ENCODE peak calls at places on chromosomes 12 and 14, in nine cellular contexts. A is NCI-H82; Z is NAMALWA; H is CD4-positive, alpha-beta T cell; E is activated gamma-delta T cell treated with anti-CD3 and anti-CD28 coated beads, Interleukin-2, amount 50 U/mL, for 16 hours; D is D341Med; W is AG08395; N is globus pallidus; U is left cardiac atrium. R is an unnamed sample.

GRCh38 chr12:12909995-12910391 is 18.6 kb downstream of the GPRC5A start:
- DNase-seq in A (no peak), Z (no peak), H (no peak), E (no peak), D (no peak), W (no peak), N (no peak), U (no peak), R (no peak)

GRCh38 chr14:102392506-102392905 is 29.8 kb downstream of the TECPR2 start:
- DNase-seq in A (no peak), Z (no peak), H (no peak), E (no peak), D (no peak), W (no peak), N (no peak), U (no peak), R (no peak)

GRCh38 chr14:71380271-71380670 is 473.0 kb downstream of the PCNX1 start:
- DNase-seq in A (no peak), Z (no peak), H (no peak), E (no peak), D (no peak), W (peak; percentile 53), N (no peak), U (no peak), R (no peak)

GRCh38 chr14:105470812-105471771 is 3.5 kb upstream of the CRIP2 start:
- DNase-seq in A (peak; percentile 22), Z (peak; percentile 51), H (no peak), E (no peak), D (peak; percentile 78), W (no peak), N (no peak), U (peak; percentile 68), R (no peak)

GRCh38 chr12:119090276-119090675 is 88.5 kb upstream of the HSPB8 start:
- DNase-seq in A (no peak), Z (no peak), H (no peak), E (no peak), D (no peak), W (no peak), N (no peak), U (no peak), R (no peak)

GRCh38 chr14:37591311-37591940 is 3.6 kb downstream of the FOXA1 start:
- DNase-seq in A (no peak), Z (no peak), H (no peak), E (no peak), D (no peak), W (no peak), N (no peak), U (no peak), R (no peak)

GRCh38 chr12:71144682-71145081 is 13.1 kb downstream of the TSPAN8 start:
- DNase-seq in A (no peak), Z (no peak), H (no peak), E (no peak), D (no peak), W (no peak), N (no peak), U (no peak), R (no peak)

GRCh38 chr12:116591608-116592115 is 32.5 kb downstream of the MAP1LC3B2 start:
- DNase-seq in A (no peak), Z (no peak), H (no peak), E (no peak), D (no peak), W (peak; percentile 27), N (no peak), U (no peak), R (no peak)

GRCh38 chr12:63206494-63206893 is 55.5 kb upstream of the AVPR1A start:
- DNase-seq in A (no peak), Z (no peak), H (no peak), E (no peak), D (no peak), W (no peak), N (no peak), U (no peak), R (no peak)

GRCh38 chr14:73741386-73741875 is 27.2 kb upstream of the PNMA1 start:
- DNase-seq in A (no peak), Z (no peak), H (peak; percentile 65), E (no peak), D (no peak), W (peak; percentile 59), N (peak; percentile 44), U (peak; percentile 85), R (peak; percentile 88)

GRCh38 chr14:83894519-83894918 is 1635.4 kb upstream of the FLRT2 start:
- DNase-seq in A (no peak), Z (no peak), H (no peak), E (no peak), D (no peak), W (no peak), N (no peak), U (no peak), R (no peak)

GRCh38 chr14:38111046-38111445 is 96.7 kb upstream of the SSTR1 start:
- DNase-seq in A (no peak), Z (no peak), H (no peak), E (no peak), D (no peak), W (no peak), N (no peak), U (no peak), R (no peak)

GRCh38 chr14:92589213-92589852 is 75.8 kb downstream of the RIN3 start:
- DNase-seq in A (peak; percentile 50), Z (peak; percentile 49), H (no peak), E (no peak), D (no peak), W (peak; percentile 30), N (no peak), U (no peak), R (no peak)